ENCODE peak calls at places on chromosomes 6 and 20, in eight cellular contexts. N, L, Z, F, M, Q, Y and J are unnamed samples.

GRCh38 chr6:34233867-34234266 is 2.8 kb upstream of the HMGA1 start:
- DNase-seq in M (no peak), Y (peak; percentile 26), Z (no peak), L (no peak), Q (no peak), N (no peak), F (no peak), J (no peak)

GRCh38 chr6:111522393-111523020 is 39.5 kb upstream of the REV3L start:
- DNase-seq in L (no peak), Q (no peak), Z (no peak), M (no peak), F (no peak), N (no peak), Y (no peak), J (no peak)

GRCh38 chr6:169070506-169071176 is 183.0 kb downstream of the THBS2 start:
- DNase-seq in L (peak; percentile 65), Y (no peak), M (peak; percentile 100), Q (no peak), F (no peak), N (no peak), Z (peak; percentile 94), J (no peak)

GRCh38 chr20:37235065-37235464 is 26.5 kb downstream of the GHRH start:
- DNase-seq in Z (no peak), M (no peak), L (no peak), N (no peak), F (no peak), Q (no peak), Y (no peak), J (no peak)

GRCh38 chr6:51322505-51322904 is 503.8 kb downstream of the TFAP2B start:
- DNase-seq in M (no peak), Q (no peak), L (no peak), Z (no peak), F (no peak), N (no peak), Y (no peak), J (no peak)

GRCh38 chr6:132489376-132489775 is 23.5 kb downstream of the STX7 start:
- DNase-seq in L (no peak), F (no peak), Q (no peak), N (no peak), M (no peak), Y (no peak), Z (no peak), J (no peak)

GRCh38 chr20:53081916-53082863 is 110.0 kb downstream of the TSHZ2 start:
- DNase-seq in Q (no peak), M (no peak), N (no peak), Y (no peak), Z (no peak), F (peak; percentile 39), L (no peak), J (no peak)

GRCh38 chr20:45470262-45470931 is 844 bp downstream of the WFDC2 start:
- DNase-seq in Z (peak; percentile 35), Q (peak; percentile 42), N (peak; percentile 68), Y (no peak), M (peak; percentile 54), F (peak; percentile 65), L (peak; percentile 68), J (no peak)

GRCh38 chr20:49674383-49675352 is 39.0 kb downstream of the B4GALT5 start:
- DNase-seq in M (peak; percentile 78), Y (no peak), Z (no peak), Q (no peak), N (no peak), L (peak; percentile 32), F (no peak), J (no peak)

GRCh38 chr20:50295762-50296449 is 105.3 kb downstream of the CEBPB start:
- DNase-seq in Y (peak; percentile 70), M (no peak), Q (no peak), Z (no peak), L (no peak), F (no peak), N (no peak), J (no peak)

GRCh38 chr20:25257756-25258462 is 10.0 kb downstream of the PYGB start:
- DNase-seq in Y (no peak), L (peak; percentile 18), N (no peak), Z (no peak), F (no peak), Q (no peak), M (no peak), J (no peak)

GRCh38 chr6:11069760-11070159 is 23.9 kb upstream of the SMIM13 start:
- DNase-seq in L (no peak), Z (no peak), Y (no peak), Q (no peak), M (peak; percentile 31), F (no peak), N (no peak), J (no peak)

GRCh38 chr20:24742436-24742835 is 206.6 kb upstream of the CST7 start:
- DNase-seq in L (no peak), F (no peak), N (no peak), Z (no peak), Y (no peak), M (no peak), Q (no peak), J (no peak)

GRCh38 chr6:96853083-96853482 is 15.8 kb upstream of the GPR63 start:
- DNase-seq in Y (no peak), Z (no peak), Q (no peak), L (no peak), F (no peak), M (no peak), N (no peak), J (no peak)

GRCh38 chr6:71333700-71334099 is 45.1 kb downstream of the OGFRL1 start:
- DNase-seq in F (no peak), Y (no peak), Q (no peak), M (peak; percentile 93), N (no peak), Z (peak; percentile 28), L (no peak), J (no peak)

GRCh38 chr6:84078335-84078734 is 44.8 kb downstream of the MRAP2 start:
- DNase-seq in F (peak; percentile 28), N (peak; percentile 74), Q (no peak), Z (no peak), Y (no peak), M (no peak), L (no peak), J (no peak)

GRCh38 chr6:140774080-140774505 is 1358.6 kb upstream of the GJE1 start:
- DNase-seq in F (no peak), L (no peak), N (no peak), Q (no peak), Z (no peak), M (peak; percentile 86), Y (no peak), J (no peak)

GRCh38 chr6:161476711-161477110 is 202.8 kb upstream of the AGPAT4 start:
- DNase-seq in N (no peak), Q (no peak), L (no peak), Y (no peak), F (no peak), M (peak; percentile 23), Z (no peak), J (no peak)

GRCh38 chr6:35385457-35386202 is 43.3 kb downstream of the PPARD start:
- DNase-seq in Y (no peak), F (no peak), Z (no peak), N (no peak), Q (no peak), M (peak; percentile 73), L (peak; percentile 26), J (no peak)

GRCh38 chr6:32096394-32097258 is 12.5 kb downstream of the TNXB start:
- DNase-seq in N (peak; percentile 73), F (no peak), Q (no peak), Z (no peak), M (no peak), L (no peak), Y (no peak), J (no peak)

GRCh38 chr6:32108094-32108627 is 977 bp downstream of the TNXB start:
- DNase-seq in Z (peak; percentile 74), M (peak; percentile 84), L (peak; percentile 48), Q (no peak), Y (no peak), N (peak; percentile 56), F (peak; percentile 21), J (no peak)

GRCh38 chr6:32107447-32107846 is 1.7 kb downstream of the TNXB start:
- DNase-seq in Q (no peak), L (no peak), Z (no peak), M (peak; percentile 62), Y (no peak), N (no peak), F (no peak), J (no peak)

GRCh38 chr6:32105433-32105832 is 3.7 kb downstream of the TNXB start:
- DNase-seq in F (no peak), M (peak; percentile 64), N (no peak), Y (no peak), Z (no peak), Q (no peak), L (no peak), J (no peak)

DNA sequence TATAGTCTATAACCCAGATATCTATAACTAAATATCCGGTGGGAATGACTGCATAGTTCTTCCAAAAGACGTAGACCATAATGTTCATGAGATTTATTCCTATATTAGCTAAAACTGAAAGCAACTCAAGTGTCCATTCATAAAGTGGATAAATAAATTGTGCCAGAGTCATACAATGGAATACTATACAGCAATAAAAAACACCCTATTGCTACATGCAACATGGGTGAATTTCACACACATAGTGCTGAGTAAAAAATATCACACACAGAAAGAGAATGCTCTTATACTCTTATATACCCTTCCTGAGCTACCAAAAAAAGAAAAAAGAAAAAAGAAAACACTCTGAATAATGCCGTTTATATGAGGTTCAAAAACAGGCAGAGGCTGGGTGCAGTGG is 6.9 kb downstream of the TNXB start:
- DNase-seq in L (no peak), F (no peak), Q (no peak), M (no peak), Y (no peak), N (no peak), Z (no peak), J (no peak)
- H3K27ac ChIP-seq in L (no peak overlapping the region), F (no peak overlapping the region), Q (no peak overlapping the region), M (no peak overlapping the region), Y (no peak overlapping the region), N (no peak overlapping the region), Z (no peak overlapping the region), J (no peak overlapping the region)

GRCh38 chr20:62907377-62908317 is 18.7 kb downstream of the DIDO1 start:
- DNase-seq in Z (no peak), M (peak; percentile 22), L (no peak), N (peak; percentile 68), Y (no peak), Q (no peak), F (peak; percentile 63), J (no peak)
- H3K4me1 ChIP-seq in Z (peaks cover 16% of the 10 kb centered on the region), M (no peaks in the 10 kb centered on the region), L (no peaks in the 10 kb centered on the region), N (peaks cover 4% of the 10 kb centered on the region), Y (peaks cover 8% of the 10 kb centered on the region), Q (no peaks in the 10 kb centered on the region), F (no peaks in the 10 kb centered on the region), J (no peaks in the 10 kb centered on the region)

DNA sequence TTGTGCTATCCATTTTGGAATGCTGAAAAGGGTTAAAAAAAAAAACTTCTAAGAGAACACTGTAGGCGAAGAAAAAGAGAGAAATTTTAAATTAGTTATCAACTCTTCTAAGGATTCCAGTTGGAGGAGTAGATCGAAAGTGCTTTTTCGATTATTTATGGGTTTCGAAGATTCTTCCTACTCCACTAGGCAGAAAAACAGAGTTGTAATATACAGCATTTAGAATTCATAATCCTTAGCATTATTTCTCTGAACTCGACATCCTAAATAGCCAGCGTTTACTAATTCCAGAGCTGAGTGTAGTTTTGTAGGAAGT is 811 bp upstream of the RNF217 start:
- DNase-seq in L (no peak), F (no peak), Q (no peak), N (no peak), M (no peak), Z (no peak), Y (no peak), J (no peak)
- H3K4me3 ChIP-seq in L (peak overlapping the region; percentile 87), F (peak overlapping the region; percentile 96), Q (peak overlapping the region; percentile 98), N (peak overlapping the region; percentile 84), M (peak overlapping the region; percentile 85), Z (peak overlapping the region; percentile 78), Y (peak overlapping the region; percentile 51), J (peak overlapping the region; percentile 88)

GRCh38 chr6:122389704-122390103 is 9.7 kb upstream of the HSF2 start:
- DNase-seq in Y (no peak), Q (no peak), L (no peak), Z (no peak), F (no peak), M (peak; percentile 29), N (no peak), J (no peak)
- H3K27ac ChIP-seq in Y (no peak overlapping the region), Q (no peak overlapping the region), L (no peak overlapping the region), Z (no peak overlapping the region), F (no peak overlapping the region), M (no peak overlapping the region), N (no peak overlapping the region), J (no peak overlapping the region)